ENCODE peak calls at places on chromosomes 7 and 10, in eight cellular contexts. I is CD8-positive, alpha-beta T cell; S is hepatocyte; A is fibroblast of lung; K is fibroblast of villous mesenchyme; L is A549; U is body of pancreas; C is mucosa of descending colon. G is an unnamed sample.

GRCh38 chr10:42954776-42955492 is 121.9 kb upstream of the RET start:
- DNase-seq in U (no peak), K (no peak), C (no peak), L (no peak), I (no peak), S (no peak), A (no peak), G (no peak)

GRCh38 chr10:118209215-118209614 is 132.9 kb downstream of the FAM204A start:
- DNase-seq in L (no peak), K (no peak), A (no peak), U (no peak), C (no peak), S (no peak), I (no peak), G (no peak)

GRCh38 chr10:122282253-122282671 is 11.2 kb downstream of the BTBD16 start:
- DNase-seq in S (no peak), A (peak), C (no peak), U (no peak), I (no peak), L (no peak), K (no peak), G (peak)

GRCh38 chr7:1064581-1064980 is 20.2 kb downstream of the GPR146 start:
- DNase-seq in L (no peak), A (no peak), K (no peak), U (no peak), S (no peak), C (no peak), I (no peak), G (no peak)

GRCh38 chr7:76505168-76506080 is 4.9 kb upstream of the UPK3B start:
- DNase-seq in L (no peak), U (no peak), A (no peak), S (peak), K (no peak), C (no peak), I (no peak), G (no peak)

GRCh38 chr10:95303535-95303934 is 12.7 kb upstream of the PDLIM1 start:
- DNase-seq in A (peak), I (no peak), U (no peak), C (no peak), S (no peak), K (no peak), L (no peak), G (no peak)

GRCh38 chr10:34918896-34919295 is 103.8 kb upstream of the PARD3 start:
- DNase-seq in A (peak), C (no peak), I (no peak), U (no peak), K (no peak), L (no peak), S (no peak), G (no peak)

GRCh38 chr10:93208717-93209464 is 135.2 kb downstream of the CYP26A1 start:
- DNase-seq in L (peak), I (no peak), A (peak), S (no peak), C (no peak), U (no peak), K (no peak), G (no peak)

GRCh38 chr10:30619966-30620365 is 9.6 kb downstream of the LYZL2 start:
- DNase-seq in I (no peak), K (no peak), L (no peak), S (no peak), U (no peak), A (no peak), C (no peak), G (no peak)

GRCh38 chr10:101829561-101830315 is 11.5 kb upstream of the OGA start:
- DNase-seq in K (no peak), I (peak), U (peak), A (no peak), L (no peak), S (peak), C (peak), G (no peak)

GRCh38 chr7:139505563-139505962 is 17.9 kb upstream of the CLEC2L start:
- DNase-seq in I (no peak), S (no peak), U (no peak), L (peak), A (no peak), C (peak), K (peak), G (no peak)

GRCh38 chr7:7799138-7799537 is 80.7 kb upstream of the RPA3 start:
- DNase-seq in S (peak), I (no peak), C (no peak), U (no peak), K (peak), L (peak), A (peak), G (peak)

GRCh38 chr10:125084191-125085186 is 75.9 kb downstream of the CTBP2 start:
- DNase-seq in U (peak), K (peak), A (peak), I (no peak), L (peak), S (peak), C (no peak), G (peak)

GRCh38 chr10:29646238-29646902 is 11.6 kb upstream of the SVIL start:
- DNase-seq in I (no peak), A (peak), U (no peak), L (no peak), S (peak), C (no peak), K (peak), G (peak)

GRCh38 chr10:98262571-98262970 is 5.4 kb downstream of the LOXL4 start:
- DNase-seq in U (peak), K (no peak), I (no peak), L (peak), A (peak), C (peak), S (no peak), G (peak)

GRCh38 chr10:120574986-120575385 is 118.0 kb downstream of the PLPP4 start:
- DNase-seq in A (no peak), U (no peak), C (no peak), L (no peak), S (no peak), I (no peak), K (no peak), G (no peak)

GRCh38 chr7:86002858-86003257 is 640.9 kb upstream of the GRM3 start:
- DNase-seq in I (no peak), K (no peak), S (no peak), C (no peak), U (no peak), L (no peak), A (no peak), G (no peak)

GRCh38 chr7:113085781-113086390 is 741 bp downstream of the GPR85 start:
- DNase-seq in A (peak), L (peak), S (no peak), C (no peak), U (no peak), K (peak), I (no peak), G (peak)

GRCh38 chr10:104614245-104614831 is 26.8 kb upstream of the SORCS3 start:
- DNase-seq in K (no peak), C (peak), L (peak), A (no peak), S (peak), I (no peak), U (peak), G (no peak)

GRCh38 chr10:92240289-92241157 is 50.4 kb downstream of the CPEB3 start:
- DNase-seq in U (peak), L (peak), A (peak), K (peak), S (peak), C (peak), I (no peak), G (peak)

GRCh38 chr7:130961128-130961601 is 227.2 kb upstream of the KLF14 start:
- DNase-seq in C (no peak), L (peak), A (peak), U (no peak), S (no peak), I (peak), K (peak), G (peak)

GRCh38 chr7:125084196-125084595 is 154.6 kb upstream of the POT1 start:
- DNase-seq in S (no peak), U (no peak), K (no peak), I (no peak), C (no peak), A (no peak), L (no peak), G (no peak)

GRCh38 chr10:54800677-54801480 is at the start of gene PCDH15:
- DNase-seq in U (peak), K (no peak), C (no peak), S (peak), L (peak), A (peak), I (no peak), G (no peak)

GRCh38 chr10:42987121-42987541 is 89.7 kb upstream of the RET start:
- DNase-seq in C (no peak), L (no peak), K (no peak), S (no peak), U (peak), I (no peak), A (no peak), G (no peak)

GRCh38 chr7:155296788-155297516 is 726 bp upstream of the INSIG1 start:
- DNase-seq in K (peak), S (peak), L (peak), I (peak), A (peak), U (peak), C (peak), G (peak)

GRCh38 chr7:157703534-157704195 is 366.9 kb downstream of the DNAJB6 start:
- DNase-seq in K (no peak), C (no peak), U (no peak), I (no peak), L (no peak), S (no peak), A (no peak), G (no peak)

GRCh38 chr10:99276848-99277486 is 41.3 kb upstream of the HPSE2 start:
- DNase-seq in L (peak), A (no peak), C (no peak), U (no peak), K (peak), I (no peak), S (peak), G (no peak)

GRCh38 chr10:28072573-28072972 is 73.7 kb upstream of the ODAD2 start:
- DNase-seq in U (no peak), K (no peak), A (peak), C (no peak), I (no peak), L (no peak), S (no peak), G (peak)

GRCh38 chr10:110208614-110209398 is 1.4 kb downstream of the MXI1 start:
- DNase-seq in S (peak), I (no peak), L (peak), C (peak), K (peak), A (peak), U (peak), G (peak)

GRCh38 chr10:3754727-3755439 is 30.1 kb downstream of the KLF6 start:
- DNase-seq in S (peak), U (no peak), K (peak), L (peak), I (no peak), C (no peak), A (peak), G (peak)

GRCh38 chr10:2978574-2979266 is 88.6 kb upstream of the PFKP start:
- DNase-seq in K (no peak), L (no peak), U (no peak), A (no peak), I (no peak), S (no peak), C (no peak), G (no peak)

GRCh38 chr10:22913474-22914092 is 14.3 kb upstream of the ARMC3 start:
- DNase-seq in A (no peak), K (no peak), S (no peak), C (no peak), I (no peak), U (no peak), L (no peak), G (no peak)

GRCh38 chr7:155356323-155357105 is 58.8 kb downstream of the INSIG1 start:
- DNase-seq in U (peak), I (no peak), C (peak), L (peak), S (peak), A (no peak), K (peak), G (no peak)

GRCh38 chr10:21473135-21473534 is 52.3 kb downstream of the SKIDA1 start:
- DNase-seq in K (no peak), C (no peak), I (no peak), S (no peak), L (no peak), U (no peak), A (no peak), G (no peak)

GRCh38 chr7:4937411-4937810 is 21.6 kb downstream of the MMD2 start:
- DNase-seq in U (no peak), K (no peak), C (no peak), I (no peak), L (no peak), S (no peak), A (no peak), G (no peak)

GRCh38 chr7:4934419-4935025 is 24.5 kb downstream of the MMD2 start:
- DNase-seq in L (no peak), K (no peak), I (no peak), S (no peak), A (no peak), U (no peak), C (no peak), G (no peak)

GRCh38 chr7:4929005-4929404 is 30.0 kb downstream of the MMD2 start:
- DNase-seq in I (no peak), K (no peak), U (no peak), L (no peak), C (no peak), A (no peak), S (no peak), G (no peak)

GRCh38 chr7:4928445-4928844 is 30.5 kb downstream of the MMD2 start:
- DNase-seq in S (no peak), A (no peak), K (no peak), L (no peak), I (no peak), C (no peak), U (no peak), G (no peak)

DNA sequence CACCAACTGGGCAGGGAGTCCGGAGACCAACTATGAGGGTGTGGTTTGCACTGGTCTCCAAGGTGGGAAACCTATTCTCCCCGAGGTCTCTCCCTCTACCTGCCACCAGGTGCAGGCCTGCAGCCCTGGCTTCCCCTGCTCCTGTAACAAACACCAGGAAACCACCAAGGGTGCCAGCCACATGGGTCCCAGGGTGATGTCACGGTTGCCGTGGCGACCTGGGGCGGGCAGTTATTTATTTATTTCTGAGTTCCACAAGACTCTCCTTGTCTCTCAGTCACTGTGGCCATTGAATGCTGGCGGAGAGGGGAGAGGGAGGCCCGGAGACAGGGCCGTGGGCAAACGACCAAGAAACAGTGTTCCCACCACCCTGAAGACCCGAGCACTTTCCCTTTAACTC is 27.1 kb downstream of the MMD2 start:
- DNase-seq in S (peak), I (no peak), A (no peak), C (no peak), K (no peak), U (peak), L (peak), G (no peak)
- TF ChIP-seq CTCF in S (no peak), I (no peak), A (no peak), C (no peak), K (no peak), U (no peak), L (no peak), G (no peak)

GRCh38 chr10:132421377-132422168 is 24.6 kb downstream of the PWWP2B start:
- DNase-seq in S (peak), K (peak), A (peak), U (peak), L (peak), C (peak), I (no peak), G (peak)
- H3K4me3 ChIP-seq in S (no peak), K (no peak), A (no peak), U (no peak), L (no peak), C (no peak), I (no peak), G (no peak)

DNA sequence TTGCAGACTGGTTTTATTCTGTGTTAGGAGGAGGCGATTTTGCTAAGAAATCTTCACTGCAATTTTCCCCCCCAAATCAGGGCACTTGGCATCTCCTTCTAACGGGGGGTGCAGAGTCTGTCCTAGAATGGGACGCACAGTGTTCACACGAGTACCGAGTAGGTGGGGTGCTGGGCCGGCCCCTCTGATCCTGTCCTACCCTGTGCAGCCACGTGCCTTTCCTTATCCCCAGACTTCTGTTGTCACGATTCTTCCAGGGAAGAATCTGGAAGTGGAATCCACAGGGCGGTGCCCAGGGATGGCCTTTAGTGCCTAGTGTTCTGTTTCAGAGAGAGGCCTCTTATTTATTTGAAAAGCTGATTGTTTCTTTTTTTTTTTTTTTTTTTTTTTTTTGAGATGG is 16.4 kb downstream of the CUX1 start:
- DNase-seq in C (no peak), U (no peak), I (no peak), A (no peak), K (no peak), L (no peak), S (no peak), G (no peak)
- TF ChIP-seq CTCF in C (no peak), U (no peak), I (no peak), A (no peak), K (no peak), L (no peak), S (no peak), G (no peak)

DNA sequence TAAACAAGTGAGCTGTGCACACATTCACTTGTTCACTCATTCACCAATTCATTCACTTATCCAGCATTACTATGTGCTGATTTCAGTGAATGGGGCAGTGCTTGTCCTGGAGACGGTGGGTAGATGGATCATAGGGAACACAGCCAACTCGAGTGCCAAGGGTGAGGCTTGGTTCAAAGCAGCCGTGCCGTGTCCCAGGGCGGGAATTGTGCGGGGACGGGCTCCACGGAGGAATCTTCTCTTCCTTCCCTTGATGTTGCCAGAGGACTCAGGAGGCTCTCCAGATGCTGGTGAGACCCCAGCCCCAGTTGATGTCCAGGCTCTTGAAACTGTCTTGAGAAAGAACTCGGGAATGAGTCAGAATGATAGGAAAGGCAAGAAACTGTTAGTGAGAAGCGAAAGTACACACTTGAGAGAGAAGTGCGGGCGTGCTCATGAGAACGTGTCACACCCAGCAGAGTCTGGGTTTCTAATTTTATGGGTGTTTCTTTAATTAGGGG is 3.0 kb downstream of the SH2D4B start:
- DNase-seq in L (no peak), I (no peak), A (no peak), C (peak), U (no peak), S (no peak), K (no peak), G (no peak)
- H3K4me3 ChIP-seq in L (no peak), I (no peak), A (no peak), C (no peak), U (no peak), S (no peak), K (no peak), G (no peak)

GRCh38 chr10:100562806-100563293 is 27.1 kb downstream of the HIF1AN start:
- DNase-seq in A (peak), K (peak), U (peak), S (peak), L (peak), C (peak), I (no peak), G (peak)
- TF ChIP-seq CTCF in A (peak), K (peak), U (no peak), S (peak), L (peak), C (no peak), I (no peak), G (peak)

DNA sequence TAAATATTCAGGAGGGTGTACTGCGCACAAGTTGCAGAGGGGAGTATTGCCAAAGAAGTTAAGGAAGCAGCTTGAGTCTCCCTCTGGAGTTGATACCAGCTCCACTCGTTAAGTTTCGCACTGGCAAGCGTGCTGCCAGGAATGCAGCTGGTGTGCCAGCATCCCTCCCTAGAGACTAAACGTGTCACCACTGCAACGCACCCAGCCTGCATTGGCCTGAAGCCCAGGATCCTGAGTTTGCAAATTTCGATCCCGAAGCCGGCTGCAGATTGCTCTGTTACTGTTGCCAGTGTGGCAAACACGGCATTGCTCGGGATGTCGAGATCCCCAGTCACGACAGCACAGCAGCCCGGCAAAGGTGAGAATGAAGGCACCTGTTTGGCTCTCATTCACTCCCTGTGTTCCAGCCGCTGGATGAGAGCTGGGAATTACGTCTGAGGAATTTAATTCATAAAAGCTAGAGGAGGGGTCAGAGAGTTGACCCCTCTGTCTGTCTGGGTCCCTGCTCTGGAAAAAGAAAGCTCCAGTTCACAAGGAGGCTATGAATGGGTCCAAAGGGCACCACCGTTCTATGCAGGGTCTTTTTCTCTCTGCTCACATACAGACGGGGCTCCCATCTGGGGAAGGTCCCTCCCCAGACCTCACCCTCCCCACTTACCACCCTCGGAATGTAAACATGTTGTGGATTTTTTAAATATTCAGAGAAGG is 61.0 kb downstream of the NRP1 start:
- DNase-seq in A (peak), C (peak), L (peak), K (peak), S (peak), I (no peak), U (peak), G (peak)
- H3K4me3 ChIP-seq in A (peak), C (no peak), L (peak), K (peak), S (no peak), I (no peak), U (no peak), G (peak)